ENCODE peak calls at places on chromosomes 16 and 17, in seven cellular contexts. R is lower leg skin, Y is Peyer's patch, V is A549, T is GM12878, H is heart left ventricle, B is stomach. C is an unnamed sample.

GRCh38 chr16:4765511-4766474 is 1.2 kb downstream of the ZNF500 start:
- DNase-seq in R (no peak), Y (no peak), V (no peak), T (no peak), H (no peak), B (no peak), C (no peak)

GRCh38 chr17:57294629-57295501 is 38.5 kb downstream of the MSI2 start:
- DNase-seq in R (no peak), Y (no peak), V (peak; percentile 28), T (no peak), H (peak; percentile 60), B (no peak), C (no peak)

GRCh38 chr17:40327244-40327666 is 18.3 kb downstream of the RARA start:
- DNase-seq in R (no peak), Y (no peak), V (no peak), T (no peak), H (no peak), B (no peak), C (no peak)

GRCh38 chr17:38350035-38350434 is 1.6 kb upstream of the SOCS7 start:
- DNase-seq in R (no peak), Y (no peak), V (no peak), T (no peak), H (no peak), B (no peak), C (no peak)

GRCh38 chr16:56048425-56049100 is 142.7 kb upstream of the GNAO1 start:
- DNase-seq in R (no peak), Y (no peak), V (no peak), T (peak; percentile 27), H (no peak), B (no peak), C (no peak)

GRCh38 chr16:46765050-46765449 is 16.9 kb upstream of the MYLK3 start:
- DNase-seq in R (peak; percentile 31), Y (no peak), V (no peak), T (no peak), H (no peak), B (no peak), C (no peak)

GRCh38 chr16:88924834-88925539 is 52.0 kb downstream of the CBFA2T3 start:
- DNase-seq in R (no peak), Y (peak; percentile 74), V (peak; percentile 61), T (no peak), H (no peak), B (no peak), C (no peak)

GRCh38 chr16:848510-849253 is 48.1 kb upstream of the GNG13 start:
- DNase-seq in R (no peak), Y (no peak), V (no peak), T (no peak), H (no peak), B (no peak), C (no peak)

GRCh38 chr17:81930142-81931125 is 2.9 kb upstream of the MAFG start:
- DNase-seq in R (no peak), Y (no peak), V (no peak), T (no peak), H (no peak), B (no peak), C (no peak)

GRCh38 chr16:11677451-11677951 is 9.2 kb downstream of the SNN start:
- DNase-seq in R (no peak), Y (peak; percentile 44), V (no peak), T (no peak), H (no peak), B (no peak), C (no peak)

GRCh38 chr17:58684003-58684402 is 7.8 kb downstream of the TEX14 start:
- DNase-seq in R (no peak), Y (no peak), V (no peak), T (no peak), H (no peak), B (no peak), C (no peak)

GRCh38 chr17:68398731-68399637 is 58.3 kb downstream of the WIPI1 start:
- DNase-seq in R (peak; percentile 87), Y (peak; percentile 78), V (peak; percentile 82), T (no peak), H (peak; percentile 38), B (peak; percentile 60), C (peak; percentile 53)

DNA sequence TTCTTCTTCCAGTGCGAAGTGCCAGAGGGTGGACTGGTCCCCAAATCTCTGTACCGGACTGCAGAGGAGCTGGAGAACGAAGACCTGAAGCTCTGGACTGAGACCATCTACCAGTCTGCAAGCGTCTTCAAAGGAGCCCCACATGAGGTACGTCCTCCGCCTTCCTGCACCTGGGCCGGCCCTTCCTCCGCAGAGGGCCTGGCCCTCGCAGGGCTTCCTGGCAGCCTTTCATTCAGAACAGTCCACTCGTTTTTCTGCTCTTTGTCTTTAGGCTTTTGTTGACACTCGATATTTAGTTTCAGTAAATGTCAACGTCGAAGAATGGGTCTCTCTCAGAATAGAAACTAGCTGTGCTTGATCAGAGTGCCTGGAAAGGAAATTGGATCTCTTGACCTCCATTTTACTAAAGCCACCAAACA is 68.6 kb downstream of the SEC14L1 start:
- DNase-seq in R (no peak), Y (peak; percentile 33), V (no peak), T (no peak), H (no peak), B (peak; percentile 73), C (no peak)
- TF ChIP-seq CTCF in R (no peak), Y (no peak), V (no peak), T (no peak), H (no peak), B (no peak), C (no peak)

GRCh38 chr17:22492331-22492730 is 800.0 kb downstream of the KCNJ18 start:
- DNase-seq in R (no peak), Y (no peak), V (no peak), T (no peak), H (no peak), B (no peak), C (no peak)
- TF ChIP-seq POLR2A in R (no peak), Y (no peak), V (no peak), T (no peak), H (no peak), B (no peak), C (no peak)

DNA sequence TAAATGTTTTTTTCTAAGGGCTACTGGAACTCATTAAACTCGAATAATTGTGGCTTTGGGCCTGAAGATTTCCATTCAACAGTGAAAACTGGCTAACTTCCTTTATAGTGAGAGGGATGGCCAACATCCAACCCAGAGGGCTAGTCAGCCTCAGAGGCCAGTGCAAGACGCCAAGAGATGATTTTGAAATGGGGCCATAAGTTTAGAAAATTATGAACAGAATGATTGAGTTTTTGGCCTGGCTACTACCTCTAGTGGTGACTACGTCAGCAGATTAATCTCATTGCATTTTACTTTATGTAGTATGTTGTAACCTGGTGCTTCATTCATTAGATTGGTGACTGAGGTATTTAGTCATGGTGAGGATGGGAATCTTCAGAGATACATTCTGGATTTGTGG is 28.4 kb downstream of the HAPSTR1 start:
- DNase-seq in R (peak; percentile 57), Y (no peak), V (peak; percentile 14), T (no peak), H (peak; percentile 27), B (no peak), C (no peak)
- TF ChIP-seq CTCF in R (no peak), Y (no peak), V (no peak), T (no peak), H (no peak), B (no peak), C (no peak)

GRCh38 chr17:17416007-17416399 is 60.8 kb upstream of the MED9 start:
- DNase-seq in R (no peak), Y (no peak), V (peak; percentile 91), T (peak; percentile 31), H (no peak), B (no peak), C (no peak)

GRCh38 chr17:17415006-17415405 is 61.8 kb upstream of the MED9 start:
- DNase-seq in R (no peak), Y (no peak), V (no peak), T (no peak), H (no peak), B (no peak), C (no peak)

GRCh38 chr17:17414316-17414937 is 62.4 kb upstream of the MED9 start:
- DNase-seq in R (no peak), Y (no peak), V (no peak), T (no peak), H (peak; percentile 35), B (no peak), C (no peak)

GRCh38 chr17:17417718-17418151 is 59.1 kb upstream of the MED9 start:
- DNase-seq in R (no peak), Y (peak; percentile 84), V (no peak), T (no peak), H (no peak), B (no peak), C (no peak)

GRCh38 chr17:17416400-17417360 is 60.1 kb upstream of the MED9 start:
- DNase-seq in R (peak; percentile 72), Y (no peak), V (peak; percentile 81), T (no peak), H (no peak), B (peak; percentile 58), C (no peak)
- TF ChIP-seq POLR2A in R (no peak), Y (no peak), V (no peak), T (no peak), H (peak; percentile 38), B (no peak), C (no peak)

GRCh38 chr16:70018254-70018653 is 67.1 kb downstream of the CLEC18A start:
- DNase-seq in R (no peak), Y (peak; percentile 59), V (peak; percentile 82), T (peak; percentile 3), H (peak; percentile 20), B (no peak), C (no peak)
- TF ChIP-seq CTCF in R (no peak), Y (peak; percentile 61), V (no peak), T (peak; percentile 22), H (peak; percentile 27), B (no peak), C (no peak)

C was measured in ovary.